ENCODE peak calls at places on chromosomes 11 and 22, in four cellular contexts. T is heart right ventricle; E is kidney tubule cell; G is effector memory CD8-positive, alpha-beta T cell. C is an unnamed sample.

GRCh38 chr22:20267441-20268288 is 453 bp downstream of the RTN4R start:
- DNase-seq in T (no peak), E (peak), G (no peak), C (no peak)

GRCh38 chr22:29723766-29724165 is 4.0 kb downstream of the CABP7 start:
- DNase-seq in T (no peak), E (no peak), G (no peak), C (no peak)

GRCh38 chr11:6606471-6607189 is 3.1 kb downstream of the ILK start:
- DNase-seq in T (peak), E (peak), G (peak), C (peak)

GRCh38 chr11:70201876-70202861 is 927 bp upstream of the FADD start:
- DNase-seq in T (no peak), E (peak), G (no peak), C (no peak)

GRCh38 chr11:33696931-33697638 is 3.5 kb downstream of the C11orf91 start:
- DNase-seq in T (no peak), E (peak), G (no peak), C (no peak)

GRCh38 chr22:28208036-28208435 is 289.0 kb upstream of the PITPNB start:
- DNase-seq in T (no peak), E (peak), G (no peak), C (no peak)

GRCh38 chr11:61000426-61000825 is 28.9 kb downstream of the CD6 start:
- DNase-seq in T (no peak), E (no peak), G (no peak), C (no peak)

GRCh38 chr11:130782361-130783221 is 133.7 kb downstream of the SNX19 start:
- DNase-seq in T (no peak), E (peak), G (no peak), C (no peak)

GRCh38 chr11:122159173-122159701 is 43.2 kb upstream of the BLID start:
- DNase-seq in T (no peak), E (no peak), G (no peak), C (no peak)

GRCh38 chr11:108097179-108097578 is 24.2 kb upstream of the ACAT1 start:
- DNase-seq in T (no peak), E (peak), G (no peak), C (no peak)

GRCh38 chr11:128365044-128365443 is 222.3 kb downstream of the ETS1 start:
- DNase-seq in T (no peak), E (peak), G (no peak), C (no peak)

GRCh38 chr22:49862408-49862776 is 8.7 kb downstream of the ZBED4 start:
- DNase-seq in T (no peak), E (no peak), G (no peak), C (no peak)

GRCh38 chr11:72776844-72777754 is 16.7 kb downstream of the STARD10 start:
- DNase-seq in T (peak), E (no peak), G (no peak), C (peak)

GRCh38 chr22:36409911-36410756 is 22.4 kb upstream of the MYH9 start:
- DNase-seq in T (peak), E (peak), G (peak), C (peak)

GRCh38 chr22:25745341-25746011 is 3.5 kb downstream of the MYO18B start:
- DNase-seq in T (no peak), E (peak), G (no peak), C (no peak)

GRCh38 chr22:38921801-38922200 is 35.6 kb upstream of the APOBEC3A start:
- DNase-seq in T (no peak), E (no peak), G (no peak), C (no peak)

GRCh38 chr11:69435161-69435990 is 46.1 kb upstream of the LINC01488 start:
- DNase-seq in T (no peak), E (no peak), G (no peak), C (no peak)

C was measured in heart left ventricle.